ENCODE peak calls at places on chromosomes 16 and 17, in five cellular contexts. L, R, V, N and I are unnamed samples.
A peak's percentile ranks its signal among the peaks of the same experiment; 100 is the strongest.

GRCh38 chr16:67943619-67944503 is at the start of gene LCAT:
- DNase-seq in L (peak; percentile 78), R (peak; percentile 48), V (no peak), N (no peak), I (no peak)

GRCh38 chr16:68400924-68401460 is 47.3 kb downstream of the SMPD3 start:
- DNase-seq in L (no peak), R (no peak), V (no peak), N (no peak), I (no peak)

GRCh38 chr16:50673496-50674275 is 7.4 kb downstream of the SNX20 start:
- DNase-seq in L (no peak), R (no peak), V (no peak), N (no peak), I (no peak)

GRCh38 chr17:48809182-48809581 is 7.8 kb downstream of the TTLL6 start:
- DNase-seq in L (no peak), R (no peak), V (peak; percentile 70), N (no peak), I (no peak)

GRCh38 chr17:77892469-77893143 is 65.9 kb upstream of the TNRC6C start:
- DNase-seq in L (peak; percentile 36), R (peak; percentile 79), V (no peak), N (no peak), I (peak; percentile 92)

GRCh38 chr17:65365209-65365608 is 196.2 kb downstream of the AXIN2 start:
- DNase-seq in L (no peak), R (no peak), V (no peak), N (no peak), I (no peak)

GRCh38 chr17:6231886-6232767 is 161.9 kb downstream of the WSCD1 start:
- DNase-seq in L (no peak), R (no peak), V (no peak), N (no peak), I (no peak)

GRCh38 chr16:89700100-89700648 is 1.3 kb downstream of the SPATA2L start:
- DNase-seq in L (peak; percentile 99), R (peak; percentile 99), V (peak; percentile 99), N (peak; percentile 82), I (peak; percentile 98)

GRCh38 chr16:77660311-77660710 is 62.0 kb upstream of the NUDT7 start:
- DNase-seq in L (peak; percentile 35), R (peak; percentile 18), V (peak; percentile 36), N (no peak), I (no peak)

GRCh38 chr16:3135120-3135715 is 389 bp downstream of the ZNF213 start:
- DNase-seq in L (no peak), R (no peak), V (no peak), N (no peak), I (no peak)

GRCh38 chr16:84834403-84834772 is 14.6 kb downstream of the CRISPLD2 start:
- DNase-seq in L (no peak), R (no peak), V (no peak), N (no peak), I (no peak)

GRCh38 chr16:17023606-17024005 is 447.2 kb downstream of the XYLT1 start:
- DNase-seq in L (no peak), R (no peak), V (no peak), N (no peak), I (no peak)

GRCh38 chr17:32486701-32487459 is at the start of gene CDK5R1:
- DNase-seq in L (peak; percentile 41), R (peak; percentile 82), V (peak; percentile 65), N (no peak), I (no peak)

GRCh38 chr16:55133654-55134053 is 190.3 kb upstream of the IRX6 start:
- DNase-seq in L (no peak), R (no peak), V (no peak), N (no peak), I (no peak)

GRCh38 chr16:82792704-82793103 is 165.9 kb downstream of the CDH13 start:
- DNase-seq in L (no peak), R (no peak), V (no peak), N (no peak), I (no peak)

GRCh38 chr16:82796047-82796446 is 169.3 kb downstream of the CDH13 start:
- DNase-seq in L (no peak), R (no peak), V (no peak), N (no peak), I (no peak)

GRCh38 chr16:82788919-82789318 is 162.2 kb downstream of the CDH13 start:
- DNase-seq in L (no peak), R (no peak), V (no peak), N (no peak), I (no peak)

GRCh38 chr16:82788225-82788624 is 161.5 kb downstream of the CDH13 start:
- DNase-seq in L (no peak), R (no peak), V (no peak), N (no peak), I (no peak)

DNA sequence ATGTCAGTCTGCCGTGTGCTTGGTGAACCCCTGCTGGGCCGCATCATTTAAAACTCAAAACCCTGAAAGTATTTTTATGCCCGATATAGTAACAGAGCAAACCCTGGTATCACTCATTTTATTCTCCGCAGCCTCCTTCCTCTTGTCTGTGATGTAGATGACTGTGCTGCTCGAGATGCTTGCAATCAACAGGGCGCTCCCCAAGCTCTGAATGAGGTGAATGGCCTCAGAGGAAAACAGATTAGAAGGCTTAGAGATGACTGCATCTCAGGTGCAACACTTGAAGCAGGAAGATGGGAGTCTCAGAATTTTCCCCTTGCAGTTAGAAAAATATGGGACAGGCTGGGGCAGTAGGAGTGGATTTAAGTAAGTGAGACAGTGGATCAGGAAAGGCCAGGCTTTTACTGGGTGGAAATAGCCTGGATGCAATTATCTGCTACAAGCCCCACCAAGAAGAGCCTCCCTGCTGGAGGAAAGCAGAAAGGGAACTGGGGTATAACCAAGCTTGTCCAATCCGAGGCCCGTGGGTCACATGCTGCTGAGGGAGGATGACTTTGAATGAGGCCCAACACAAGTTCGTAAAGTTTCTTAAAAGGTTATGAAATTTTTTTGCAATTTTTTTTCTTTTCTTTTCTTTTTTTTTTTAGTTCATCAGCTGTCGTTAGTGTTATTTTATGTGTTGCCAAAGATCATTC is 166.9 kb downstream of the CDH13 start:
- DNase-seq in L (no peak), R (no peak), V (no peak), N (no peak), I (no peak)
- TF ChIP-seq HDAC2 in L (no peak), R (no peak), V (no peak), N (no peak), I (no peak)

DNA sequence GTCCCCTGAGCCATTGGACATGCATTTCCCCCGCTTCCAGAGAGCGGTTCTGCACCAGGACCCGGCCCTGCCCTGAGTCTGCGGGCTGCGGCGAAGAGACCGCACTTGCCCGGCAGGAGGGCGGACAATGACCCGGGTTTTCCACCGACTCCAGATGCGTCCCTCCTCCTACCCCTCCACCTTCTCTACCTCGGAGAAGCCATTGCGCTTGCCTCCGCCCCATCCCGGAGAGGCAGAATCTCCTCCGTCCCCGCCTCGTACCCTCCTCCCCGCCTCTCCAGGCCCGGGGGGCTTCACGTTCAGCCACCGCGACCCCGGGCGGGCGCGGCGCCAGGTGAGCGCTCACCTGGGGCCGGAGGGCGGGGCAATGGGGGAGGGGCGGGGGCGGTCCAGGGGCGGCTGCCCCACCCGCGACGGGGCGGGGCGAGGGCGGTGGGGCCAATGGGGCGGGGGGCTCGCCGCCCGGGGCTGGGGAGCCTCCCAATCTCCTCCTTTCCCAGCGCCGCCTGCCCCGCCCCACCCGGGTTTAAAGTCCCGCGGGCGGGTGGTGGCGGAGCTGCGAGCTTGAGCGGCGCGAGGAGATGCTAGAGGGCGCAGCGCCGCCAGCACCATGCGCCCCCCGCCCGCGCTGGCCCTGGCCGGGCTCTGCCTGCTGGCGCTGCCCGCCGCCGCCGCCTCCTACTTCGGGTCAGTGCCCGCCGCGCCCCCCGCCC is at the start of gene WNT9B:
- DNase-seq in L (peak; percentile 48), R (peak; percentile 65), V (peak; percentile 44), N (no peak), I (peak; percentile 83)
- H3K4me3 ChIP-seq in L (peak within 1 kb of the TSS; percentile 59), R (peak within 1 kb of the TSS; percentile 28), V (peak within 1 kb of the TSS; percentile 58), N (no peak within 1 kb of the TSS), I (peak within 1 kb of the TSS; percentile 59)

GRCh38 chr17:82416264-82416663 is 1.9 kb upstream of the HEXD start:
- DNase-seq in L (no peak), R (no peak), V (no peak), N (no peak), I (no peak)

GRCh38 chr17:82415786-82416185 is 2.4 kb upstream of the HEXD start:
- DNase-seq in L (no peak), R (no peak), V (no peak), N (no peak), I (no peak)

GRCh38 chr17:82416771-82417170 is 1.4 kb upstream of the HEXD start:
- DNase-seq in L (no peak), R (peak; percentile 40), V (peak; percentile 57), N (no peak), I (no peak)

GRCh38 chr17:82418001-82418986 is at the start of the genes HEXD and OGFOD3:
- DNase-seq in L (peak; percentile 71), R (peak; percentile 91), V (peak; percentile 86), N (no peak), I (no peak)

GRCh38 chr17:82419471-82419995 is 1.1 kb upstream of the OGFOD3 start:
- DNase-seq in L (no peak), R (peak; percentile 23), V (no peak), N (no peak), I (no peak)
- TF ChIP-seq HDAC2 in L (no peak), R (no peak), V (no peak), N (no peak), I (no peak)

GRCh38 chr17:4536742-4537411 is 18.3 kb downstream of the MYBBP1A start:
- DNase-seq in L (no peak), R (no peak), V (no peak), N (no peak), I (no peak)
- H3K4me3 ChIP-seq in L (no peak overlapping the region), R (no peak overlapping the region), V (no peak overlapping the region), N (no peak overlapping the region), I (no peak overlapping the region)

GRCh38 chr17:17783121-17783824 is 53.5 kb downstream of the SREBF1 start:
- DNase-seq in L (no peak), R (peak; percentile 75), V (no peak), N (peak; percentile 33), I (peak; percentile 83)
- TF ChIP-seq HDAC2 in L (no peak), R (no peak), V (no peak), N (no peak), I (no peak)

DNA sequence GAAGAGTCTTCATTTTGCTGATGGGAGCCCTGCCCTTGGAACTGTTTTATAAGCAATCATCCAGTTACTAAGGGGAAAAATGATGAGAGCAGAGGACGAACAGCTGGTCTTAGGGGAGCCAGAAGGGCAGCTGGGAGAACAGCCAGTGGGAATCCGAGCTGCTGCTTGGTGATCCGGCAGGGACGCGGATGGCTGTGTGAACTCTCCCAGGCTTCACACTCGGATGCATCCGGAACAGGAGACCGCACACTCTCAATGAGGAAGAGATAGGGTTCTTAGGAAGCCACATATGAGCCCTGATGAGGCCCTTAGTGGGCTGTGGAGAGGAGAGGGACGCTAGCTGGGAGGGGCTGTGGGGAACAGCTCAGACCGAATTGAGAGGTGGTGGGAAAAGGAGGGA is 5.0 kb upstream of the CACNG5 start:
- DNase-seq in L (no peak), R (no peak), V (no peak), N (no peak), I (no peak)
- H3K4me3 ChIP-seq in L (no peak overlapping the region), R (no peak overlapping the region), V (no peak overlapping the region), N (no peak overlapping the region), I (no peak overlapping the region)

GRCh38 chr17:30236807-30237206 is 1.3 kb upstream of the SLC6A4 start:
- DNase-seq in L (peak; percentile 40), R (no peak), V (peak; percentile 70), N (no peak), I (peak; percentile 19)
- TF ChIP-seq HDAC2 in L (no peak), R (no peak), V (no peak), N (no peak), I (no peak)